ENCODE peak calls at places on chromosomes 5 and 9, in seven cellular contexts. One of them, this sample, is unnamed. For H3K4me1 and H3K27me3, the result is how much of the 10 kb centered on the place peaks cover.

GRCh38 chr5:58094031-58094430 is 365.9 kb downstream of the PLK2 start:
- DNase-seq in stomach: no peak
- DNase-seq in neural progenitor cell: no peak
- DNase-seq in effector memory CD4-positive, alpha-beta T cell: no peak
- DNase-seq in right atrium auricular region: no peak
- DNase-seq in naive thymus-derived CD4-positive, alpha-beta T cell: no peak
- DNase-seq in psoas muscle: no peak
- DNase-seq in this sample: no peak

GRCh38 chr5:82470185-82470584 is 192.0 kb upstream of the RPS23 start:
- DNase-seq in stomach: no peak
- DNase-seq in neural progenitor cell: no peak
- DNase-seq in effector memory CD4-positive, alpha-beta T cell: no peak
- DNase-seq in right atrium auricular region: no peak
- DNase-seq in naive thymus-derived CD4-positive, alpha-beta T cell: no peak
- DNase-seq in psoas muscle: no peak
- DNase-seq in this sample: no peak

GRCh38 chr5:180849827-180850226 is 11.2 kb downstream of the ZFP62 start:
- DNase-seq in stomach: no peak
- DNase-seq in neural progenitor cell: no peak
- DNase-seq in effector memory CD4-positive, alpha-beta T cell: no peak
- DNase-seq in right atrium auricular region: no peak
- DNase-seq in naive thymus-derived CD4-positive, alpha-beta T cell: no peak
- DNase-seq in psoas muscle: no peak
- DNase-seq in this sample: no peak

GRCh38 chr5:154642499-154643245 is 112.5 kb upstream of the LARP1 start:
- DNase-seq in stomach: no peak
- DNase-seq in neural progenitor cell: peak
- DNase-seq in effector memory CD4-positive, alpha-beta T cell: no peak
- DNase-seq in right atrium auricular region: no peak
- DNase-seq in naive thymus-derived CD4-positive, alpha-beta T cell: no peak
- DNase-seq in psoas muscle: no peak
- DNase-seq in this sample: no peak

GRCh38 chr5:657570-657969 is 35.6 kb downstream of the TPPP start:
- DNase-seq in stomach: no peak
- DNase-seq in neural progenitor cell: no peak
- DNase-seq in effector memory CD4-positive, alpha-beta T cell: no peak
- DNase-seq in right atrium auricular region: no peak
- DNase-seq in naive thymus-derived CD4-positive, alpha-beta T cell: no peak
- DNase-seq in psoas muscle: no peak
- DNase-seq in this sample: no peak

GRCh38 chr5:53302524-53302923 is 177.9 kb upstream of the FST start:
- DNase-seq in stomach: no peak
- DNase-seq in neural progenitor cell: no peak
- DNase-seq in effector memory CD4-positive, alpha-beta T cell: no peak
- DNase-seq in right atrium auricular region: no peak
- DNase-seq in naive thymus-derived CD4-positive, alpha-beta T cell: no peak
- DNase-seq in psoas muscle: no peak
- DNase-seq in this sample: no peak

GRCh38 chr5:15499528-15500325 is at the start of gene FBXL7:
- DNase-seq in stomach: peak
- DNase-seq in neural progenitor cell: peak
- DNase-seq in effector memory CD4-positive, alpha-beta T cell: no peak
- DNase-seq in right atrium auricular region: peak
- DNase-seq in naive thymus-derived CD4-positive, alpha-beta T cell: no peak
- DNase-seq in psoas muscle: peak
- DNase-seq in this sample: no peak

GRCh38 chr5:106258591-106259125 is 1412.1 kb downstream of the EFNA5 start:
- DNase-seq in stomach: no peak
- DNase-seq in neural progenitor cell: no peak
- DNase-seq in effector memory CD4-positive, alpha-beta T cell: no peak
- DNase-seq in right atrium auricular region: no peak
- DNase-seq in naive thymus-derived CD4-positive, alpha-beta T cell: no peak
- DNase-seq in psoas muscle: no peak
- DNase-seq in this sample: no peak

GRCh38 chr5:147538232-147538631 is 28.4 kb upstream of the DPYSL3 start:
- DNase-seq in stomach: no peak
- DNase-seq in neural progenitor cell: no peak
- DNase-seq in effector memory CD4-positive, alpha-beta T cell: no peak
- DNase-seq in right atrium auricular region: no peak
- DNase-seq in naive thymus-derived CD4-positive, alpha-beta T cell: no peak
- DNase-seq in psoas muscle: no peak
- DNase-seq in this sample: no peak

GRCh38 chr5:91245074-91245452 is 138.1 kb downstream of the ARRDC3 start:
- DNase-seq in stomach: no peak
- DNase-seq in neural progenitor cell: no peak
- DNase-seq in effector memory CD4-positive, alpha-beta T cell: no peak
- DNase-seq in right atrium auricular region: no peak
- DNase-seq in naive thymus-derived CD4-positive, alpha-beta T cell: no peak
- DNase-seq in psoas muscle: no peak
- DNase-seq in this sample: no peak

GRCh38 chr9:33677961-33678360 is 117.4 kb upstream of the PRSS3 start:
- DNase-seq in stomach: no peak
- DNase-seq in neural progenitor cell: no peak
- DNase-seq in effector memory CD4-positive, alpha-beta T cell: no peak
- DNase-seq in right atrium auricular region: no peak
- DNase-seq in naive thymus-derived CD4-positive, alpha-beta T cell: no peak
- DNase-seq in psoas muscle: no peak
- DNase-seq in this sample: no peak

GRCh38 chr9:14097215-14097614 is 216.7 kb downstream of the NFIB start:
- DNase-seq in stomach: no peak
- DNase-seq in neural progenitor cell: no peak
- DNase-seq in effector memory CD4-positive, alpha-beta T cell: no peak
- DNase-seq in right atrium auricular region: no peak
- DNase-seq in naive thymus-derived CD4-positive, alpha-beta T cell: no peak
- DNase-seq in psoas muscle: no peak
- DNase-seq in this sample: no peak

GRCh38 chr9:78677326-78677725 is 380.4 kb downstream of the PSAT1 start:
- DNase-seq in stomach: no peak
- DNase-seq in neural progenitor cell: no peak
- DNase-seq in effector memory CD4-positive, alpha-beta T cell: no peak
- DNase-seq in right atrium auricular region: no peak
- DNase-seq in naive thymus-derived CD4-positive, alpha-beta T cell: no peak
- DNase-seq in psoas muscle: no peak
- DNase-seq in this sample: no peak

GRCh38 chr5:98556707-98557106 is 216.8 kb upstream of the RGMB start:
- DNase-seq in stomach: no peak
- DNase-seq in neural progenitor cell: no peak
- DNase-seq in effector memory CD4-positive, alpha-beta T cell: no peak
- DNase-seq in right atrium auricular region: no peak
- DNase-seq in naive thymus-derived CD4-positive, alpha-beta T cell: no peak
- DNase-seq in psoas muscle: no peak
- DNase-seq in this sample: no peak

GRCh38 chr5:135227064-135228022 is 171.7 kb downstream of the MACROH2A1 start:
- DNase-seq in stomach: no peak
- DNase-seq in neural progenitor cell: no peak
- DNase-seq in effector memory CD4-positive, alpha-beta T cell: no peak
- DNase-seq in right atrium auricular region: no peak
- DNase-seq in naive thymus-derived CD4-positive, alpha-beta T cell: no peak
- DNase-seq in psoas muscle: no peak
- DNase-seq in this sample: no peak

GRCh38 chr5:149240354-149240998 is 31.2 kb upstream of the AFAP1L1 start:
- DNase-seq in stomach: peak
- DNase-seq in neural progenitor cell: no peak
- DNase-seq in effector memory CD4-positive, alpha-beta T cell: peak
- DNase-seq in right atrium auricular region: no peak
- DNase-seq in naive thymus-derived CD4-positive, alpha-beta T cell: peak
- DNase-seq in psoas muscle: no peak
- DNase-seq in this sample: peak

GRCh38 chr5:172509405-172509781 is 55.1 kb upstream of the SH3PXD2B start:
- DNase-seq in stomach: no peak
- DNase-seq in neural progenitor cell: peak
- DNase-seq in effector memory CD4-positive, alpha-beta T cell: no peak
- DNase-seq in right atrium auricular region: peak
- DNase-seq in naive thymus-derived CD4-positive, alpha-beta T cell: no peak
- DNase-seq in psoas muscle: no peak
- DNase-seq in this sample: no peak

GRCh38 chr9:120904999-120905793 is 21.4 kb downstream of the TRAF1 start:
- DNase-seq in stomach: no peak
- DNase-seq in neural progenitor cell: no peak
- DNase-seq in effector memory CD4-positive, alpha-beta T cell: no peak
- DNase-seq in right atrium auricular region: no peak
- DNase-seq in naive thymus-derived CD4-positive, alpha-beta T cell: no peak
- DNase-seq in psoas muscle: no peak
- DNase-seq in this sample: no peak

GRCh38 chr9:20511680-20512079 is 110.6 kb downstream of the MLLT3 start:
- DNase-seq in stomach: no peak
- DNase-seq in neural progenitor cell: no peak
- DNase-seq in effector memory CD4-positive, alpha-beta T cell: no peak
- DNase-seq in right atrium auricular region: no peak
- DNase-seq in naive thymus-derived CD4-positive, alpha-beta T cell: no peak
- DNase-seq in psoas muscle: no peak
- DNase-seq in this sample: no peak

GRCh38 chr9:77750284-77750683 is 102.2 kb upstream of the GNA14 start:
- DNase-seq in stomach: no peak
- DNase-seq in neural progenitor cell: no peak
- DNase-seq in effector memory CD4-positive, alpha-beta T cell: no peak
- DNase-seq in right atrium auricular region: no peak
- DNase-seq in naive thymus-derived CD4-positive, alpha-beta T cell: no peak
- DNase-seq in psoas muscle: no peak
- DNase-seq in this sample: no peak

GRCh38 chr5:132388244-132389050 is 18.9 kb downstream of the SLC22A5 start:
- DNase-seq in stomach: no peak
- DNase-seq in neural progenitor cell: no peak
- DNase-seq in effector memory CD4-positive, alpha-beta T cell: no peak
- DNase-seq in right atrium auricular region: no peak
- DNase-seq in naive thymus-derived CD4-positive, alpha-beta T cell: no peak
- DNase-seq in psoas muscle: no peak
- DNase-seq in this sample: no peak

GRCh38 chr9:38039907-38040682 is 28.9 kb downstream of the SHB start:
- DNase-seq in stomach: no peak
- DNase-seq in neural progenitor cell: no peak
- DNase-seq in effector memory CD4-positive, alpha-beta T cell: no peak
- DNase-seq in right atrium auricular region: no peak
- DNase-seq in naive thymus-derived CD4-positive, alpha-beta T cell: no peak
- DNase-seq in psoas muscle: no peak
- DNase-seq in this sample: no peak

GRCh38 chr5:6759401-6759800 is 46.2 kb downstream of the TENT4A start:
- DNase-seq in stomach: no peak
- DNase-seq in neural progenitor cell: no peak
- DNase-seq in effector memory CD4-positive, alpha-beta T cell: no peak
- DNase-seq in right atrium auricular region: no peak
- DNase-seq in naive thymus-derived CD4-positive, alpha-beta T cell: no peak
- DNase-seq in psoas muscle: no peak
- DNase-seq in this sample: no peak

GRCh38 chr9:82206946-82207345 is 218.4 kb downstream of the SPATA31D1 start:
- DNase-seq in stomach: no peak
- DNase-seq in neural progenitor cell: no peak
- DNase-seq in effector memory CD4-positive, alpha-beta T cell: no peak
- DNase-seq in right atrium auricular region: no peak
- DNase-seq in naive thymus-derived CD4-positive, alpha-beta T cell: no peak
- DNase-seq in psoas muscle: no peak
- DNase-seq in this sample: no peak

GRCh38 chr9:82202808-82203207 is 214.2 kb downstream of the SPATA31D1 start:
- DNase-seq in stomach: no peak
- DNase-seq in neural progenitor cell: no peak
- DNase-seq in effector memory CD4-positive, alpha-beta T cell: no peak
- DNase-seq in right atrium auricular region: no peak
- DNase-seq in naive thymus-derived CD4-positive, alpha-beta T cell: no peak
- DNase-seq in psoas muscle: no peak
- DNase-seq in this sample: no peak

GRCh38 chr9:82208741-82209450 is 220.3 kb downstream of the SPATA31D1 start:
- DNase-seq in stomach: no peak
- DNase-seq in neural progenitor cell: no peak
- DNase-seq in effector memory CD4-positive, alpha-beta T cell: no peak
- DNase-seq in right atrium auricular region: no peak
- DNase-seq in naive thymus-derived CD4-positive, alpha-beta T cell: no peak
- DNase-seq in psoas muscle: no peak
- DNase-seq in this sample: no peak

GRCh38 chr9:82209797-82210470 is 221.4 kb downstream of the SPATA31D1 start:
- DNase-seq in stomach: no peak
- DNase-seq in neural progenitor cell: no peak
- DNase-seq in effector memory CD4-positive, alpha-beta T cell: no peak
- DNase-seq in right atrium auricular region: no peak
- DNase-seq in naive thymus-derived CD4-positive, alpha-beta T cell: no peak
- DNase-seq in psoas muscle: no peak
- DNase-seq in this sample: no peak

DNA sequence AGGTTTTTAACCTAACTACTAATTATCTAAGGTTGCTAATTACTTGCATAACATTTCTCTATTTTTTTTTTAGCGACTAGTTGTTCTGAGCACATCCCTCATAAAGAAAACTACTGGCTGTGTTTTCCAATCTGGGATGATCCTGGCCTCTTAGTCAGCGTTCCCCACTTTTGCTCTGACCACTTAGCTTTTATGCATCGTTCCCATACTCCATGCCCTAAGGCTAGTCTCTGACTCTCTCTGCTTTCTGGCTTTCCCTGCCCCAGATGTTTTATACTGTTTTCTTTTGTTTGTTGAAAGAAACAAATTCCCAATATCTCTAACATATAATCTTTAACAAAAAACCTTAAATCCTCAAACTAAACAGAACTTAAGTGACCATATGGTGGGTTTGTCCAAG is 217.9 kb downstream of the SPATA31D1 start:
- DNase-seq in stomach: no peak
- DNase-seq in neural progenitor cell: no peak
- DNase-seq in effector memory CD4-positive, alpha-beta T cell: no peak
- DNase-seq in right atrium auricular region: no peak
- DNase-seq in naive thymus-derived CD4-positive, alpha-beta T cell: no peak
- DNase-seq in psoas muscle: no peak
- DNase-seq in this sample: no peak
- H3K4me1 ChIP-seq in stomach: under half
- H3K4me1 ChIP-seq in neural progenitor cell: under half
- H3K4me1 ChIP-seq in effector memory CD4-positive, alpha-beta T cell: under half
- H3K4me1 ChIP-seq in right atrium auricular region: under half
- H3K4me1 ChIP-seq in naive thymus-derived CD4-positive, alpha-beta T cell: under half
- H3K4me1 ChIP-seq in psoas muscle: under half
- H3K4me1 ChIP-seq in this sample: under half

GRCh38 chr9:96157675-96158074 is 144.3 kb downstream of the HSD17B3 start:
- DNase-seq in stomach: no peak
- DNase-seq in neural progenitor cell: no peak
- DNase-seq in effector memory CD4-positive, alpha-beta T cell: no peak
- DNase-seq in right atrium auricular region: no peak
- DNase-seq in naive thymus-derived CD4-positive, alpha-beta T cell: no peak
- DNase-seq in psoas muscle: no peak
- DNase-seq in this sample: no peak
- H3K27me3 ChIP-seq in stomach: under half
- H3K27me3 ChIP-seq in neural progenitor cell: under half
- H3K27me3 ChIP-seq in effector memory CD4-positive, alpha-beta T cell: under half
- H3K27me3 ChIP-seq in right atrium auricular region: under half
- H3K27me3 ChIP-seq in naive thymus-derived CD4-positive, alpha-beta T cell: under half
- H3K27me3 ChIP-seq in psoas muscle: under half
- H3K27me3 ChIP-seq in this sample: under half

GRCh38 chr9:131113655-131114563 is 11.5 kb upstream of the NUP214 start:
- DNase-seq in stomach: no peak
- DNase-seq in neural progenitor cell: no peak
- DNase-seq in effector memory CD4-positive, alpha-beta T cell: no peak
- DNase-seq in right atrium auricular region: no peak
- DNase-seq in naive thymus-derived CD4-positive, alpha-beta T cell: no peak
- DNase-seq in psoas muscle: no peak
- DNase-seq in this sample: no peak
- H3K4me3 ChIP-seq in stomach: no peak
- H3K4me3 ChIP-seq in neural progenitor cell: no peak
- H3K4me3 ChIP-seq in effector memory CD4-positive, alpha-beta T cell: no peak
- H3K4me3 ChIP-seq in right atrium auricular region: no peak
- H3K4me3 ChIP-seq in naive thymus-derived CD4-positive, alpha-beta T cell: no peak
- H3K4me3 ChIP-seq in psoas muscle: no peak
- H3K4me3 ChIP-seq in this sample: no peak

GRCh38 chr9:93218671-93219420 is 34.9 kb downstream of the WNK2 start:
- DNase-seq in stomach: no peak
- DNase-seq in neural progenitor cell: no peak
- DNase-seq in effector memory CD4-positive, alpha-beta T cell: no peak
- DNase-seq in right atrium auricular region: no peak
- DNase-seq in naive thymus-derived CD4-positive, alpha-beta T cell: no peak
- DNase-seq in psoas muscle: no peak
- DNase-seq in this sample: no peak
- H3K4me1 ChIP-seq in stomach: under half
- H3K4me1 ChIP-seq in neural progenitor cell: under half
- H3K4me1 ChIP-seq in effector memory CD4-positive, alpha-beta T cell: under half
- H3K4me1 ChIP-seq in right atrium auricular region: under half
- H3K4me1 ChIP-seq in naive thymus-derived CD4-positive, alpha-beta T cell: under half
- H3K4me1 ChIP-seq in psoas muscle: under half
- H3K4me1 ChIP-seq in this sample: under half